ENCODE peak calls at places on chromosomes 3 and 15, in eight cellular contexts. C is body of pancreas; O is NB4; H is tibial nerve; P is skeletal muscle cell; D is effector memory CD4-positive, alpha-beta T cell; I is endodermal cell; X is CD8-positive, alpha-beta T cell. K is an unnamed sample.
A peak's percentile ranks its signal among the peaks of the same experiment; 100 is the strongest.

GRCh38 chr3:127689266-127689860 is 16.6 kb downstream of the ABTB1 start:
- DNase-seq in C (peak; percentile 2), O (no peak), H (peak; percentile 2), P (no peak), D (no peak), I (peak; percentile 54), X (no peak), K (no peak)

GRCh38 chr15:66038387-66039116 is 169.3 kb downstream of the RAB11A start:
- DNase-seq in C (no peak), O (no peak), H (no peak), P (no peak), D (no peak), I (peak; percentile 65), X (no peak), K (peak; percentile 52)

GRCh38 chr3:20905210-20905805 is 719.3 kb upstream of the SGO1 start:
- DNase-seq in C (no peak), O (peak; percentile 2), H (no peak), P (no peak), D (no peak), I (no peak), X (no peak), K (no peak)

GRCh38 chr3:64594129-64594528 is 93.7 kb downstream of the ADAMTS9 start:
- DNase-seq in C (no peak), O (no peak), H (no peak), P (no peak), D (no peak), I (no peak), X (no peak), K (no peak)

GRCh38 chr15:26838742-26839460 is 28.0 kb upstream of the GABRA5 start:
- DNase-seq in C (peak; percentile 16), O (peak; percentile 15), H (no peak), P (no peak), D (no peak), I (peak; percentile 91), X (no peak), K (peak; percentile 86)

GRCh38 chr3:27357665-27358258 is 11.4 kb downstream of the NEK10 start:
- DNase-seq in C (peak; percentile 54), O (peak; percentile 75), H (no peak), P (peak; percentile 9), D (peak; percentile 15), I (peak; percentile 86), X (peak; percentile 43), K (peak; percentile 32)

GRCh38 chr3:3170998-3171397 is 8.5 kb downstream of the CRBN start:
- DNase-seq in C (no peak), O (peak; percentile 35), H (no peak), P (no peak), D (no peak), I (no peak), X (no peak), K (no peak)

GRCh38 chr3:172201136-172201989 is 162.0 kb downstream of the FNDC3B start:
- DNase-seq in C (peak; percentile 71), O (no peak), H (peak; percentile 53), P (peak; percentile 96), D (no peak), I (no peak), X (no peak), K (no peak)

GRCh38 chr15:45179221-45179985 is 8.4 kb downstream of the SHF start:
- DNase-seq in C (peak; percentile 48), O (peak; percentile 54), H (no peak), P (no peak), D (peak; percentile 37), I (peak; percentile 91), X (peak; percentile 59), K (peak; percentile 90)

GRCh38 chr15:80514071-80514780 is 110.0 kb downstream of the ARNT2 start:
- DNase-seq in C (no peak), O (no peak), H (no peak), P (peak; percentile 43), D (no peak), I (no peak), X (no peak), K (no peak)

GRCh38 chr3:145070795-145071194 is 1090.2 kb downstream of the PLOD2 start:
- DNase-seq in C (peak; percentile 14), O (no peak), H (no peak), P (no peak), D (no peak), I (no peak), X (no peak), K (no peak)

GRCh38 chr3:132079150-132079549 is 44.3 kb upstream of the CPNE4 start:
- DNase-seq in C (no peak), O (no peak), H (no peak), P (no peak), D (no peak), I (no peak), X (no peak), K (no peak)

GRCh38 chr15:79101866-79102581 is 11.4 kb upstream of the RASGRF1 start:
- DNase-seq in C (no peak), O (peak; percentile 60), H (no peak), P (no peak), D (no peak), I (no peak), X (no peak), K (no peak)

GRCh38 chr3:141391298-141392017 is 23.2 kb downstream of the ZBTB38 start:
- DNase-seq in C (no peak), O (no peak), H (no peak), P (no peak), D (no peak), I (no peak), X (no peak), K (no peak)

GRCh38 chr3:177729939-177730700 is 532.8 kb upstream of the TBL1XR1 start:
- DNase-seq in C (peak; percentile 14), O (no peak), H (peak; percentile 51), P (peak; percentile 92), D (no peak), I (no peak), X (no peak), K (no peak)

GRCh38 chr3:195119461-195120198 is 151.3 kb downstream of the XXYLT1 start:
- DNase-seq in C (no peak), O (no peak), H (no peak), P (peak; percentile 74), D (no peak), I (peak; percentile 93), X (no peak), K (peak; percentile 87)

GRCh38 chr3:15755181-15755580 is 42.6 kb downstream of the ANKRD28 start:
- DNase-seq in C (no peak), O (no peak), H (no peak), P (no peak), D (no peak), I (no peak), X (no peak), K (no peak)

GRCh38 chr15:86483936-86484335 is 404.3 kb downstream of the AGBL1 start:
- DNase-seq in C (no peak), O (peak; percentile 14), H (no peak), P (no peak), D (no peak), I (no peak), X (no peak), K (no peak)

GRCh38 chr15:74396146-74396438 is 28.6 kb upstream of the CYP11A1 start:
- DNase-seq in C (no peak), O (no peak), H (no peak), P (no peak), D (no peak), I (peak; percentile 60), X (no peak), K (no peak)

GRCh38 chr15:93070901-93071300 is 18.1 kb downstream of the RGMA start:
- DNase-seq in C (no peak), O (no peak), H (no peak), P (no peak), D (no peak), I (no peak), X (no peak), K (peak; percentile 31)
- H3K4me3 ChIP-seq in C (no peak overlapping the region), O (no peak overlapping the region), H (peak overlapping the region; percentile 82), P (no peak overlapping the region), D (no peak overlapping the region), I (peak overlapping the region; percentile 98), X (no peak overlapping the region), K (peak overlapping the region; percentile 82)

GRCh38 chr3:23950303-23950702 is 5.2 kb downstream of the NR1D2 start:
- DNase-seq in C (no peak), O (no peak), H (no peak), P (no peak), D (no peak), I (no peak), X (no peak), K (no peak)

GRCh38 chr3:23945903-23946751 is 1.0 kb downstream of the NR1D2 start:
- DNase-seq in C (peak; percentile 99), O (peak; percentile 96), H (peak; percentile 97), P (peak; percentile 87), D (peak; percentile 98), I (peak; percentile 98), X (peak; percentile 97), K (peak; percentile 99)

GRCh38 chr3:23952646-23953045 is 7.6 kb downstream of the NR1D2 start:
- DNase-seq in C (no peak), O (peak; percentile 44), H (no peak), P (no peak), D (no peak), I (no peak), X (no peak), K (no peak)

GRCh38 chr3:23948761-23949160 is 3.7 kb downstream of the NR1D2 start:
- DNase-seq in C (no peak), O (no peak), H (no peak), P (no peak), D (no peak), I (no peak), X (no peak), K (no peak)

GRCh38 chr3:23949784-23950183 is 4.7 kb downstream of the NR1D2 start:
- DNase-seq in C (peak; percentile 78), O (no peak), H (no peak), P (no peak), D (no peak), I (no peak), X (no peak), K (no peak)
- H3K4me3 ChIP-seq in C (no peak overlapping the region), O (no peak overlapping the region), H (no peak overlapping the region), P (no peak overlapping the region), D (no peak overlapping the region), I (no peak overlapping the region), X (no peak overlapping the region), K (no peak overlapping the region)

GRCh38 chr3:9499455-9500107 is 54.0 kb downstream of the LHFPL4 start:
- DNase-seq in C (no peak), O (no peak), H (no peak), P (no peak), D (no peak), I (peak; percentile 78), X (no peak), K (peak; percentile 84)
- H3K4me3 ChIP-seq in C (no peak overlapping the region), O (no peak overlapping the region), H (no peak overlapping the region), P (peak overlapping the region; percentile 24), D (no peak overlapping the region), I (peak overlapping the region; percentile 77), X (no peak overlapping the region), K (peak overlapping the region; percentile 58)

GRCh38 chr15:99565281-99566156 is at the start of gene MEF2A:
- DNase-seq in C (peak; percentile 96), O (peak; percentile 96), H (peak; percentile 87), P (peak; percentile 88), D (peak; percentile 81), I (peak; percentile 96), X (peak; percentile 91), K (peak; percentile 95)

GRCh38 chr15:99566157-99566900 is 545 bp downstream of the MEF2A start:
- DNase-seq in C (peak; percentile 43), O (peak; percentile 71), H (peak; percentile 14), P (no peak), D (peak; percentile 2), I (peak; percentile 72), X (no peak), K (peak; percentile 68)

GRCh38 chr15:99565031-99565280 is 828 bp upstream of the MEF2A start:
- DNase-seq in C (no peak), O (no peak), H (no peak), P (no peak), D (no peak), I (peak; percentile 82), X (no peak), K (no peak)

GRCh38 chr15:99562238-99562637 is 3.5 kb upstream of the MEF2A start:
- DNase-seq in C (no peak), O (peak; percentile 60), H (no peak), P (no peak), D (no peak), I (no peak), X (no peak), K (no peak)

GRCh38 chr15:99564221-99565030 is 1.4 kb upstream of the MEF2A start:
- DNase-seq in C (peak; percentile 37), O (peak; percentile 69), H (no peak), P (no peak), D (no peak), I (peak; percentile 64), X (peak; percentile 20), K (peak; percentile 22)
- H3K4me3 ChIP-seq in C (no peak overlapping the region), O (peak overlapping the region; percentile 18), H (peak overlapping the region; percentile 98), P (peak overlapping the region; percentile 91), D (peak overlapping the region; percentile 50), I (peak overlapping the region; percentile 70), X (peak overlapping the region; percentile 48), K (peak overlapping the region; percentile 78)

K was measured in H7.